ENCODE peak calls at places on chromosomes 12 and 14, in four cellular contexts. One of them, this sample, is unnamed.
A peak's percentile ranks its signal among the peaks of the same experiment; 100 is the strongest.

GRCh38 chr14:94659953-94660946 is 48.1 kb downstream of the SERPINA3 start:
- DNase-seq in NCI-H1092: no peak
- DNase-seq in caudate nucleus: no peak
- DNase-seq in BJ: no peak
- DNase-seq in this sample: peak; percentile 3

GRCh38 chr12:14521822-14522221 is 45.9 kb downstream of the PLBD1 start:
- DNase-seq in NCI-H1092: no peak
- DNase-seq in BJ: no peak
- DNase-seq in caudate nucleus: no peak
- DNase-seq in this sample: no peak

GRCh38 chr12:6223545-6223944 is 23.3 kb downstream of the CD9 start:
- DNase-seq in NCI-H1092: no peak
- DNase-seq in caudate nucleus: no peak
- DNase-seq in BJ: no peak
- DNase-seq in this sample: no peak

GRCh38 chr12:19095869-19096480 is 33.6 kb upstream of the PLEKHA5 start:
- DNase-seq in caudate nucleus: no peak
- DNase-seq in BJ: no peak
- DNase-seq in NCI-H1092: no peak
- DNase-seq in this sample: no peak

GRCh38 chr14:88463318-88463717 is 77.9 kb downstream of the SPATA7 start:
- DNase-seq in BJ: no peak
- DNase-seq in caudate nucleus: no peak
- DNase-seq in NCI-H1092: no peak
- DNase-seq in this sample: peak; percentile 34

GRCh38 chr14:21248338-21248737 is 20.9 kb downstream of the HNRNPC start:
- DNase-seq in caudate nucleus: no peak
- DNase-seq in NCI-H1092: no peak
- DNase-seq in BJ: no peak
- DNase-seq in this sample: no peak

GRCh38 chr12:2094597-2094996 is 41.8 kb downstream of the CACNA1C start:
- DNase-seq in NCI-H1092: no peak
- DNase-seq in BJ: no peak
- DNase-seq in caudate nucleus: no peak
- DNase-seq in this sample: no peak

GRCh38 chr14:104723651-104724406 is at the start of gene ADSS1:
- DNase-seq in NCI-H1092: no peak
- DNase-seq in caudate nucleus: peak; percentile 40
- DNase-seq in BJ: no peak
- DNase-seq in this sample: peak; percentile 69

GRCh38 chr14:59918824-59919581 is 941 bp upstream of the LRRC9 start:
- DNase-seq in caudate nucleus: no peak
- DNase-seq in BJ: no peak
- DNase-seq in NCI-H1092: peak; percentile 25
- DNase-seq in this sample: peak; percentile 35

GRCh38 chr12:113769322-113769721 is 196.8 kb downstream of the RBM19 start:
- DNase-seq in BJ: no peak
- DNase-seq in NCI-H1092: no peak
- DNase-seq in caudate nucleus: no peak
- DNase-seq in this sample: no peak

GRCh38 chr12:88643685-88644084 is 63.4 kb upstream of the KITLG start:
- DNase-seq in BJ: no peak
- DNase-seq in caudate nucleus: no peak
- DNase-seq in NCI-H1092: no peak
- DNase-seq in this sample: no peak

GRCh38 chr14:100546051-100546443 is 41.2 kb downstream of the BEGAIN start:
- DNase-seq in NCI-H1092: no peak
- DNase-seq in BJ: no peak
- DNase-seq in caudate nucleus: no peak
- DNase-seq in this sample: no peak

GRCh38 chr14:61710853-61711817 is 15.8 kb downstream of the HIF1A start:
- DNase-seq in caudate nucleus: no peak
- DNase-seq in BJ: no peak
- DNase-seq in NCI-H1092: peak; percentile 31
- DNase-seq in this sample: no peak

GRCh38 chr12:48979602-48980388 is 1.7 kb downstream of the WNT1 start:
- DNase-seq in caudate nucleus: no peak
- DNase-seq in NCI-H1092: no peak
- DNase-seq in BJ: no peak
- DNase-seq in this sample: peak; percentile 68

GRCh38 chr14:41403360-41403759 is 203.3 kb upstream of the LRFN5 start:
- DNase-seq in NCI-H1092: no peak
- DNase-seq in caudate nucleus: no peak
- DNase-seq in BJ: no peak
- DNase-seq in this sample: no peak

GRCh38 chr12:76247026-76247688 is 101.1 kb downstream of the BBS10 start:
- DNase-seq in caudate nucleus: no peak
- DNase-seq in BJ: no peak
- DNase-seq in NCI-H1092: no peak
- DNase-seq in this sample: no peak

GRCh38 chr12:110858848-110859247 is 12.1 kb downstream of the CCDC63 start:
- DNase-seq in BJ: no peak
- DNase-seq in caudate nucleus: no peak
- DNase-seq in NCI-H1092: no peak
- DNase-seq in this sample: no peak

GRCh38 chr14:70919774-70920173 is 12.5 kb downstream of the PCNX1 start:
- DNase-seq in caudate nucleus: no peak
- DNase-seq in BJ: no peak
- DNase-seq in NCI-H1092: no peak
- DNase-seq in this sample: no peak

GRCh38 chr12:57941165-57941894 is at the start of gene ATP23:
- DNase-seq in caudate nucleus: peak; percentile 78
- DNase-seq in NCI-H1092: peak; percentile 82
- DNase-seq in BJ: peak; percentile 34
- DNase-seq in this sample: peak; percentile 96

GRCh38 chr14:101865288-101865687 is 99.1 kb upstream of the DYNC1H1 start:
- DNase-seq in BJ: no peak
- DNase-seq in NCI-H1092: no peak
- DNase-seq in caudate nucleus: no peak
- DNase-seq in this sample: no peak

GRCh38 chr14:68589447-68590232 is 203.2 kb downstream of the ZFP36L1 start:
- DNase-seq in caudate nucleus: no peak
- DNase-seq in BJ: peak; percentile 83
- DNase-seq in NCI-H1092: no peak
- DNase-seq in this sample: no peak

GRCh38 chr12:106113446-106114083 is 25.2 kb downstream of the NUAK1 start:
- DNase-seq in NCI-H1092: no peak
- DNase-seq in BJ: no peak
- DNase-seq in caudate nucleus: no peak
- DNase-seq in this sample: no peak

GRCh38 chr12:7411343-7411742 is 32.6 kb downstream of the CD163L1 start:
- DNase-seq in NCI-H1092: no peak
- DNase-seq in BJ: no peak
- DNase-seq in caudate nucleus: no peak
- DNase-seq in this sample: no peak

GRCh38 chr12:93319523-93320045 is 58.1 kb upstream of the NUDT4 start:
- DNase-seq in BJ: no peak
- DNase-seq in NCI-H1092: no peak
- DNase-seq in caudate nucleus: no peak
- DNase-seq in this sample: no peak

GRCh38 chr12:104426926-104427546 is 29.7 kb upstream of the CHST11 start:
- DNase-seq in NCI-H1092: no peak
- DNase-seq in BJ: peak; percentile 70
- DNase-seq in caudate nucleus: no peak
- DNase-seq in this sample: no peak